ENCODE peak calls at places on chromosome 11, in six cellular contexts. One of them, this sample, is unnamed.

GRCh38 chr11:26928636-26929035 is 65.3 kb upstream of the FIBIN start:
- DNase-seq in gastrocnemius medialis: no peak
- DNase-seq in A549: no peak
- DNase-seq in uterus: no peak
- DNase-seq in HCT116: no peak
- DNase-seq in breast epithelium: no peak
- DNase-seq in this sample: no peak

GRCh38 chr11:45036733-45037132 is 86.0 kb upstream of the TP53I11 start:
- DNase-seq in gastrocnemius medialis: no peak
- DNase-seq in uterus: no peak
- DNase-seq in breast epithelium: no peak
- DNase-seq in A549: no peak
- DNase-seq in HCT116: no peak
- DNase-seq in this sample: no peak

GRCh38 chr11:3091846-3092602 is 34.8 kb upstream of the CARS1 start:
- DNase-seq in A549: peak
- DNase-seq in HCT116: peak
- DNase-seq in gastrocnemius medialis: peak
- DNase-seq in breast epithelium: peak
- DNase-seq in uterus: peak
- DNase-seq in this sample: peak

GRCh38 chr11:58784995-58785394 is 53.3 kb upstream of the GLYAT start:
- DNase-seq in A549: no peak
- DNase-seq in uterus: no peak
- DNase-seq in HCT116: no peak
- DNase-seq in gastrocnemius medialis: no peak
- DNase-seq in breast epithelium: no peak
- DNase-seq in this sample: no peak

GRCh38 chr11:1780700-1781592 is 17.2 kb upstream of the CTSD start:
- DNase-seq in HCT116: no peak
- DNase-seq in gastrocnemius medialis: no peak
- DNase-seq in breast epithelium: peak
- DNase-seq in uterus: no peak
- DNase-seq in A549: no peak
- DNase-seq in this sample: peak

GRCh38 chr11:7020183-7020917 is at the start of the genes NLRP14 and ZNF214:
- DNase-seq in HCT116: peak
- DNase-seq in breast epithelium: peak
- DNase-seq in uterus: peak
- DNase-seq in A549: peak
- DNase-seq in gastrocnemius medialis: peak
- DNase-seq in this sample: peak

GRCh38 chr11:99257131-99257530 is 236.4 kb downstream of the CNTN5 start:
- DNase-seq in breast epithelium: no peak
- DNase-seq in HCT116: no peak
- DNase-seq in A549: peak
- DNase-seq in uterus: no peak
- DNase-seq in gastrocnemius medialis: no peak
- DNase-seq in this sample: no peak

GRCh38 chr11:75166791-75167190 is 15.9 kb downstream of the SLCO2B1 start:
- DNase-seq in A549: no peak
- DNase-seq in uterus: no peak
- DNase-seq in HCT116: no peak
- DNase-seq in gastrocnemius medialis: no peak
- DNase-seq in breast epithelium: no peak
- DNase-seq in this sample: no peak

GRCh38 chr11:74367881-74368280 is 30.4 kb downstream of the PGM2L1 start:
- DNase-seq in A549: no peak
- DNase-seq in HCT116: no peak
- DNase-seq in uterus: no peak
- DNase-seq in gastrocnemius medialis: no peak
- DNase-seq in breast epithelium: no peak
- DNase-seq in this sample: no peak

GRCh38 chr11:57474017-57474750 is 13.9 kb downstream of the RTN4RL2 start:
- DNase-seq in gastrocnemius medialis: no peak
- DNase-seq in uterus: no peak
- DNase-seq in A549: no peak
- DNase-seq in HCT116: no peak
- DNase-seq in breast epithelium: no peak
- DNase-seq in this sample: no peak

GRCh38 chr11:85431319-85431718 is 195.8 kb downstream of the DLG2 start:
- DNase-seq in uterus: no peak
- DNase-seq in HCT116: no peak
- DNase-seq in A549: no peak
- DNase-seq in breast epithelium: no peak
- DNase-seq in gastrocnemius medialis: no peak
- DNase-seq in this sample: no peak

GRCh38 chr11:87560352-87560751 is 522.6 kb downstream of the TMEM135 start:
- DNase-seq in gastrocnemius medialis: no peak
- DNase-seq in HCT116: no peak
- DNase-seq in uterus: no peak
- DNase-seq in breast epithelium: no peak
- DNase-seq in A549: no peak
- DNase-seq in this sample: no peak

GRCh38 chr11:67392182-67392715 is 463 bp downstream of the RAD9A start:
- DNase-seq in uterus: no peak
- DNase-seq in HCT116: no peak
- DNase-seq in A549: no peak
- DNase-seq in gastrocnemius medialis: no peak
- DNase-seq in breast epithelium: no peak
- DNase-seq in this sample: no peak

GRCh38 chr11:44950036-44950624 is 553 bp downstream of the TP53I11 start:
- DNase-seq in gastrocnemius medialis: no peak
- DNase-seq in HCT116: no peak
- DNase-seq in A549: no peak
- DNase-seq in breast epithelium: no peak
- DNase-seq in uterus: no peak
- DNase-seq in this sample: peak

GRCh38 chr11:47857485-47858168 is 9.5 kb upstream of the NUP160 start:
- DNase-seq in gastrocnemius medialis: no peak
- DNase-seq in uterus: no peak
- DNase-seq in A549: peak
- DNase-seq in breast epithelium: no peak
- DNase-seq in HCT116: no peak
- DNase-seq in this sample: no peak

GRCh38 chr11:36453678-36454077 is 56.4 kb downstream of the TRAF6 start:
- DNase-seq in A549: peak
- DNase-seq in uterus: no peak
- DNase-seq in HCT116: no peak
- DNase-seq in gastrocnemius medialis: no peak
- DNase-seq in breast epithelium: no peak
- DNase-seq in this sample: no peak

GRCh38 chr11:11709447-11710239 is 87.8 kb upstream of the GALNT18 start:
- DNase-seq in breast epithelium: no peak
- DNase-seq in HCT116: no peak
- DNase-seq in uterus: no peak
- DNase-seq in A549: peak
- DNase-seq in gastrocnemius medialis: no peak
- DNase-seq in this sample: no peak

GRCh38 chr11:36304349-36304748 is 8.3 kb downstream of the PRR5L start:
- DNase-seq in HCT116: no peak
- DNase-seq in A549: no peak
- DNase-seq in breast epithelium: no peak
- DNase-seq in gastrocnemius medialis: no peak
- DNase-seq in uterus: no peak
- DNase-seq in this sample: no peak

GRCh38 chr11:131109256-131109655 is 193.0 kb upstream of the SNX19 start:
- DNase-seq in uterus: no peak
- DNase-seq in breast epithelium: no peak
- DNase-seq in gastrocnemius medialis: no peak
- DNase-seq in A549: no peak
- DNase-seq in HCT116: no peak
- DNase-seq in this sample: no peak

GRCh38 chr11:35304393-35304790 is 115.0 kb downstream of the SLC1A2 start:
- DNase-seq in breast epithelium: no peak
- DNase-seq in uterus: no peak
- DNase-seq in A549: peak
- DNase-seq in gastrocnemius medialis: no peak
- DNase-seq in HCT116: no peak
- DNase-seq in this sample: no peak

GRCh38 chr11:94802501-94802900 is 34.3 kb downstream of the AMOTL1 start:
- DNase-seq in A549: no peak
- DNase-seq in gastrocnemius medialis: no peak
- DNase-seq in uterus: no peak
- DNase-seq in breast epithelium: no peak
- DNase-seq in HCT116: no peak
- DNase-seq in this sample: no peak

GRCh38 chr11:502288-503178 is 4.5 kb downstream of the RNH1 start:
- DNase-seq in breast epithelium: no peak
- DNase-seq in HCT116: no peak
- DNase-seq in A549: no peak
- DNase-seq in gastrocnemius medialis: no peak
- DNase-seq in uterus: peak
- DNase-seq in this sample: peak

GRCh38 chr11:3153291-3153861 is 11.7 kb downstream of the OSBPL5 start:
- DNase-seq in breast epithelium: no peak
- DNase-seq in HCT116: no peak
- DNase-seq in gastrocnemius medialis: peak
- DNase-seq in uterus: peak
- DNase-seq in A549: no peak
- DNase-seq in this sample: no peak

GRCh38 chr11:117328414-117329010 is 858 bp downstream of the CEP164 start:
- DNase-seq in uterus: peak
- DNase-seq in gastrocnemius medialis: peak
- DNase-seq in HCT116: no peak
- DNase-seq in A549: no peak
- DNase-seq in breast epithelium: no peak
- DNase-seq in this sample: no peak

GRCh38 chr11:125162743-125163142 is 1.8 kb upstream of the PKNOX2 start:
- DNase-seq in gastrocnemius medialis: no peak
- DNase-seq in uterus: no peak
- DNase-seq in A549: no peak
- DNase-seq in HCT116: no peak
- DNase-seq in breast epithelium: no peak
- DNase-seq in this sample: no peak

GRCh38 chr11:73223998-73224730 is 6.1 kb downstream of the P2RY2 start:
- DNase-seq in gastrocnemius medialis: peak
- DNase-seq in uterus: no peak
- DNase-seq in A549: no peak
- DNase-seq in HCT116: no peak
- DNase-seq in breast epithelium: no peak
- DNase-seq in this sample: no peak

GRCh38 chr11:108873938-108874337 is 209.1 kb downstream of the DDX10 start:
- DNase-seq in breast epithelium: no peak
- DNase-seq in HCT116: no peak
- DNase-seq in A549: no peak
- DNase-seq in uterus: no peak
- DNase-seq in gastrocnemius medialis: no peak
- DNase-seq in this sample: no peak

GRCh38 chr11:64703048-64703447 is 19.9 kb downstream of the NRXN2 start:
- DNase-seq in A549: no peak
- DNase-seq in gastrocnemius medialis: no peak
- DNase-seq in breast epithelium: no peak
- DNase-seq in HCT116: no peak
- DNase-seq in uterus: no peak
- DNase-seq in this sample: no peak
- H3K4me3 ChIP-seq in A549: no peak
- H3K4me3 ChIP-seq in gastrocnemius medialis: no peak
- H3K4me3 ChIP-seq in breast epithelium: no peak
- H3K4me3 ChIP-seq in HCT116: no peak
- H3K4me3 ChIP-seq in uterus: no peak
- H3K4me3 ChIP-seq in this sample: no peak

GRCh38 chr11:112583246-112583893 is 322.7 kb upstream of the PLET1 start:
- DNase-seq in A549: no peak
- DNase-seq in breast epithelium: no peak
- DNase-seq in HCT116: no peak
- DNase-seq in gastrocnemius medialis: no peak
- DNase-seq in uterus: no peak
- DNase-seq in this sample: no peak

GRCh38 chr11:112580864-112581263 is 320.2 kb upstream of the PLET1 start:
- DNase-seq in HCT116: no peak
- DNase-seq in breast epithelium: no peak
- DNase-seq in gastrocnemius medialis: no peak
- DNase-seq in A549: no peak
- DNase-seq in uterus: no peak
- DNase-seq in this sample: no peak

GRCh38 chr11:112579282-112579681 is 318.6 kb upstream of the PLET1 start:
- DNase-seq in A549: no peak
- DNase-seq in breast epithelium: no peak
- DNase-seq in gastrocnemius medialis: peak
- DNase-seq in HCT116: no peak
- DNase-seq in uterus: no peak
- DNase-seq in this sample: no peak

GRCh38 chr11:112582366-112582765 is 321.7 kb upstream of the PLET1 start:
- DNase-seq in A549: no peak
- DNase-seq in breast epithelium: no peak
- DNase-seq in HCT116: no peak
- DNase-seq in gastrocnemius medialis: no peak
- DNase-seq in uterus: no peak
- DNase-seq in this sample: no peak

GRCh38 chr11:112581747-112582146 is 321.1 kb upstream of the PLET1 start:
- DNase-seq in breast epithelium: no peak
- DNase-seq in gastrocnemius medialis: no peak
- DNase-seq in HCT116: no peak
- DNase-seq in uterus: no peak
- DNase-seq in A549: no peak
- DNase-seq in this sample: no peak
- TF ChIP-seq POLR2A in breast epithelium: no peak
- TF ChIP-seq POLR2A in gastrocnemius medialis: no peak
- TF ChIP-seq POLR2A in HCT116: no peak
- TF ChIP-seq POLR2A in uterus: no peak
- TF ChIP-seq POLR2A in A549: no peak
- TF ChIP-seq POLR2A in this sample: no peak

DNA sequence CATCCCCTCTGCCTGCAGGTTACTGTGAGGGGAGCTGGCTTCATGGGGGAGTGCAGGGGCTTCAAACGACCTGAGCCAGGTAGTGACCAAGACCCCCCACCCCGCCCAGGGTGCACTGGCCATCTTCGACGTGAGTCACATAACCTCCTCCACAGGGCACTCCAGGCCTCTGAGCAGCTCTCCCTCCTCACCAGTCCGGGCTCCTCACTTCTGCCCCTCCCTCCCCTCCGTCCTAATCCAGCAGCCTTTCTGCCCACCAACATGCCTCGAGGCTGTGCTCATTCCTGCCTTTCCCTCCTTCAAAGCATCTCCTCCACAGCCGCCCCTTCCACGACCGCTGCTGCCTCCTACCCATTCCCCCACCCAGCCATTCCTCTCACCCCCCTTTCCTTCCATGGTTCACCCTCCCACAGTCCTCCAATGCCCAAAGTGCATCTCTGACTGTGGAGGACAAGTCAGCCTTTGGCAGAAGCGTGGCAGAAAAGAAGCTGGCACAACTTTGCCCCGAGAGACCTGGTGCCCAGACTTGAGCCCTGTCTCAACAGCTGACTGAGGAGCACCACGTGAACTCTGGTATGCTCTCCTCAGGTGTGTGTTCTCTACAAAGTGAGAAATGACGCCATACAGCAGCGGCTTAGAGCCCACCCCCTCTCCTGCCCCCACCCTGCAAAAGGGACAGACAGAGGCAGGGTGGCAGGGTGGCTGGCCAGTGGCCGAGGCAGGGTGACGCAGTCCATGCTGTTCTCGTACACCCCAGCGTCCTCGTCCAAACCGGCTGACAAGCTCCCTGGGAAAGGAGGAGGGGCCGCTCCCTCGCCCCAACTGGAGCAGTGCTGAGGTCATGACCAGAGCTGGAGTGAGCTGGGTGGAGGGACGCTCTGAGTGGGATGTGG is 30.4 kb downstream of the OPCML start:
- DNase-seq in HCT116: no peak
- DNase-seq in uterus: no peak
- DNase-seq in breast epithelium: no peak
- DNase-seq in gastrocnemius medialis: no peak
- DNase-seq in A549: no peak
- DNase-seq in this sample: peak
- TF ChIP-seq CTCF in HCT116: no peak
- TF ChIP-seq CTCF in uterus: no peak
- TF ChIP-seq CTCF in breast epithelium: no peak
- TF ChIP-seq CTCF in gastrocnemius medialis: no peak
- TF ChIP-seq CTCF in A549: no peak
- TF ChIP-seq CTCF in this sample: no peak

GRCh38 chr11:128515086-128515485 is 72.3 kb downstream of the ETS1 start:
- DNase-seq in HCT116: no peak
- DNase-seq in uterus: no peak
- DNase-seq in breast epithelium: no peak
- DNase-seq in gastrocnemius medialis: no peak
- DNase-seq in A549: no peak
- DNase-seq in this sample: no peak
- H3K4me3 ChIP-seq in HCT116: no peak
- H3K4me3 ChIP-seq in uterus: no peak
- H3K4me3 ChIP-seq in breast epithelium: peak
- H3K4me3 ChIP-seq in gastrocnemius medialis: peak
- H3K4me3 ChIP-seq in A549: no peak
- H3K4me3 ChIP-seq in this sample: no peak